ENCODE peak calls at places on chromosomes 16 and 17, in nine cellular contexts. One of them, this sample, is unnamed.

GRCh38 chr16:50152807-50153647 is at the start of gene TENT4B:
- DNase-seq in left cardiac atrium: peak; percentile 90
- DNase-seq in AG04450: peak; percentile 49
- DNase-seq in stimulated activated CD8-positive, alpha-beta memory T cell treated with anti-CD3 and anti-CD28 coated beads, Interleukin-4, amount 100 ng/mL, for 1 hour: peak; percentile 77
- DNase-seq in mammary epithelial cell: peak; percentile 79
- DNase-seq in NCI-H2107: peak; percentile 51
- DNase-seq in foreskin keratinocyte: peak; percentile 80
- DNase-seq in stimulated activated CD4-positive, alpha-beta T cell treated with anti-CD3 and anti-CD28 coated beads, Interleukin-15, amount 100 ng/mL, for 24 hours: peak; percentile 89
- DNase-seq in neural progenitor cell: peak; percentile 92
- DNase-seq in this sample: peak; percentile 74

GRCh38 chr16:66049865-66050264 is 316.6 kb upstream of the CDH5 start:
- DNase-seq in foreskin keratinocyte: no peak
- DNase-seq in NCI-H2107: no peak
- DNase-seq in AG04450: no peak
- DNase-seq in mammary epithelial cell: no peak
- DNase-seq in left cardiac atrium: no peak
- DNase-seq in stimulated activated CD8-positive, alpha-beta memory T cell treated with anti-CD3 and anti-CD28 coated beads, Interleukin-4, amount 100 ng/mL, for 1 hour: no peak
- DNase-seq in neural progenitor cell: no peak
- DNase-seq in stimulated activated CD4-positive, alpha-beta T cell treated with anti-CD3 and anti-CD28 coated beads, Interleukin-15, amount 100 ng/mL, for 24 hours: no peak
- DNase-seq in this sample: no peak

GRCh38 chr17:31390748-31391495 is 553 bp upstream of the RAB11FIP4 start:
- DNase-seq in left cardiac atrium: no peak
- DNase-seq in foreskin keratinocyte: no peak
- DNase-seq in NCI-H2107: no peak
- DNase-seq in stimulated activated CD8-positive, alpha-beta memory T cell treated with anti-CD3 and anti-CD28 coated beads, Interleukin-4, amount 100 ng/mL, for 1 hour: no peak
- DNase-seq in AG04450: no peak
- DNase-seq in mammary epithelial cell: no peak
- DNase-seq in stimulated activated CD4-positive, alpha-beta T cell treated with anti-CD3 and anti-CD28 coated beads, Interleukin-15, amount 100 ng/mL, for 24 hours: peak; percentile 9
- DNase-seq in neural progenitor cell: peak; percentile 37
- DNase-seq in this sample: no peak

GRCh38 chr17:6470751-6471521 is 26.7 kb downstream of the PIMREG start:
- DNase-seq in stimulated activated CD4-positive, alpha-beta T cell treated with anti-CD3 and anti-CD28 coated beads, Interleukin-15, amount 100 ng/mL, for 24 hours: no peak
- DNase-seq in neural progenitor cell: no peak
- DNase-seq in stimulated activated CD8-positive, alpha-beta memory T cell treated with anti-CD3 and anti-CD28 coated beads, Interleukin-4, amount 100 ng/mL, for 1 hour: no peak
- DNase-seq in foreskin keratinocyte: no peak
- DNase-seq in AG04450: no peak
- DNase-seq in left cardiac atrium: no peak
- DNase-seq in NCI-H2107: no peak
- DNase-seq in mammary epithelial cell: no peak
- DNase-seq in this sample: no peak

GRCh38 chr17:69654981-69655581 is 240.6 kb downstream of the MAP2K6 start:
- DNase-seq in foreskin keratinocyte: peak; percentile 63
- DNase-seq in stimulated activated CD4-positive, alpha-beta T cell treated with anti-CD3 and anti-CD28 coated beads, Interleukin-15, amount 100 ng/mL, for 24 hours: no peak
- DNase-seq in left cardiac atrium: no peak
- DNase-seq in mammary epithelial cell: peak; percentile 72
- DNase-seq in AG04450: peak; percentile 83
- DNase-seq in stimulated activated CD8-positive, alpha-beta memory T cell treated with anti-CD3 and anti-CD28 coated beads, Interleukin-4, amount 100 ng/mL, for 1 hour: no peak
- DNase-seq in neural progenitor cell: no peak
- DNase-seq in NCI-H2107: no peak
- DNase-seq in this sample: no peak

GRCh38 chr16:914453-914852 is 56.3 kb downstream of the LMF1 start:
- DNase-seq in AG04450: no peak
- DNase-seq in NCI-H2107: no peak
- DNase-seq in neural progenitor cell: no peak
- DNase-seq in foreskin keratinocyte: no peak
- DNase-seq in stimulated activated CD4-positive, alpha-beta T cell treated with anti-CD3 and anti-CD28 coated beads, Interleukin-15, amount 100 ng/mL, for 24 hours: no peak
- DNase-seq in mammary epithelial cell: peak; percentile 21
- DNase-seq in stimulated activated CD8-positive, alpha-beta memory T cell treated with anti-CD3 and anti-CD28 coated beads, Interleukin-4, amount 100 ng/mL, for 1 hour: no peak
- DNase-seq in left cardiac atrium: no peak
- DNase-seq in this sample: no peak

GRCh38 chr17:41499714-41500113 is 5.7 kb downstream of the KRT13 start:
- DNase-seq in left cardiac atrium: no peak
- DNase-seq in stimulated activated CD8-positive, alpha-beta memory T cell treated with anti-CD3 and anti-CD28 coated beads, Interleukin-4, amount 100 ng/mL, for 1 hour: no peak
- DNase-seq in neural progenitor cell: no peak
- DNase-seq in foreskin keratinocyte: no peak
- DNase-seq in AG04450: no peak
- DNase-seq in NCI-H2107: no peak
- DNase-seq in stimulated activated CD4-positive, alpha-beta T cell treated with anti-CD3 and anti-CD28 coated beads, Interleukin-15, amount 100 ng/mL, for 24 hours: no peak
- DNase-seq in mammary epithelial cell: no peak
- DNase-seq in this sample: no peak

GRCh38 chr17:34917381-34917780 is 43.9 kb downstream of the CCT6B start:
- DNase-seq in stimulated activated CD8-positive, alpha-beta memory T cell treated with anti-CD3 and anti-CD28 coated beads, Interleukin-4, amount 100 ng/mL, for 1 hour: no peak
- DNase-seq in mammary epithelial cell: no peak
- DNase-seq in foreskin keratinocyte: no peak
- DNase-seq in NCI-H2107: no peak
- DNase-seq in AG04450: no peak
- DNase-seq in left cardiac atrium: no peak
- DNase-seq in neural progenitor cell: no peak
- DNase-seq in stimulated activated CD4-positive, alpha-beta T cell treated with anti-CD3 and anti-CD28 coated beads, Interleukin-15, amount 100 ng/mL, for 24 hours: no peak
- DNase-seq in this sample: no peak

GRCh38 chr17:80101946-80102706 is 745 bp downstream of the GAA start:
- DNase-seq in neural progenitor cell: peak; percentile 61
- DNase-seq in left cardiac atrium: no peak
- DNase-seq in NCI-H2107: no peak
- DNase-seq in AG04450: no peak
- DNase-seq in stimulated activated CD8-positive, alpha-beta memory T cell treated with anti-CD3 and anti-CD28 coated beads, Interleukin-4, amount 100 ng/mL, for 1 hour: no peak
- DNase-seq in mammary epithelial cell: peak; percentile 27
- DNase-seq in stimulated activated CD4-positive, alpha-beta T cell treated with anti-CD3 and anti-CD28 coated beads, Interleukin-15, amount 100 ng/mL, for 24 hours: no peak
- DNase-seq in foreskin keratinocyte: peak; percentile 15
- DNase-seq in this sample: no peak

GRCh38 chr16:50520451-50521245 is 27.5 kb upstream of the NKD1 start:
- DNase-seq in mammary epithelial cell: no peak
- DNase-seq in NCI-H2107: no peak
- DNase-seq in left cardiac atrium: no peak
- DNase-seq in AG04450: no peak
- DNase-seq in foreskin keratinocyte: no peak
- DNase-seq in stimulated activated CD4-positive, alpha-beta T cell treated with anti-CD3 and anti-CD28 coated beads, Interleukin-15, amount 100 ng/mL, for 24 hours: no peak
- DNase-seq in stimulated activated CD8-positive, alpha-beta memory T cell treated with anti-CD3 and anti-CD28 coated beads, Interleukin-4, amount 100 ng/mL, for 1 hour: no peak
- DNase-seq in neural progenitor cell: no peak
- DNase-seq in this sample: no peak

GRCh38 chr17:57946798-57947358 is 8.3 kb downstream of the CUEDC1 start:
- DNase-seq in left cardiac atrium: no peak
- DNase-seq in neural progenitor cell: no peak
- DNase-seq in stimulated activated CD4-positive, alpha-beta T cell treated with anti-CD3 and anti-CD28 coated beads, Interleukin-15, amount 100 ng/mL, for 24 hours: no peak
- DNase-seq in mammary epithelial cell: peak; percentile 69
- DNase-seq in NCI-H2107: peak; percentile 70
- DNase-seq in stimulated activated CD8-positive, alpha-beta memory T cell treated with anti-CD3 and anti-CD28 coated beads, Interleukin-4, amount 100 ng/mL, for 1 hour: peak; percentile 9
- DNase-seq in foreskin keratinocyte: peak; percentile 89
- DNase-seq in AG04450: peak; percentile 55
- DNase-seq in this sample: no peak

GRCh38 chr16:68332411-68333121 is 21.7 kb downstream of the PRMT7 start:
- DNase-seq in neural progenitor cell: no peak
- DNase-seq in foreskin keratinocyte: no peak
- DNase-seq in mammary epithelial cell: no peak
- DNase-seq in stimulated activated CD8-positive, alpha-beta memory T cell treated with anti-CD3 and anti-CD28 coated beads, Interleukin-4, amount 100 ng/mL, for 1 hour: no peak
- DNase-seq in stimulated activated CD4-positive, alpha-beta T cell treated with anti-CD3 and anti-CD28 coated beads, Interleukin-15, amount 100 ng/mL, for 24 hours: no peak
- DNase-seq in left cardiac atrium: no peak
- DNase-seq in AG04450: peak; percentile 8
- DNase-seq in NCI-H2107: no peak
- DNase-seq in this sample: no peak

GRCh38 chr16:31129568-31130335 is 5.8 kb downstream of the PRSS8 start:
- DNase-seq in stimulated activated CD4-positive, alpha-beta T cell treated with anti-CD3 and anti-CD28 coated beads, Interleukin-15, amount 100 ng/mL, for 24 hours: no peak
- DNase-seq in foreskin keratinocyte: no peak
- DNase-seq in AG04450: no peak
- DNase-seq in NCI-H2107: no peak
- DNase-seq in mammary epithelial cell: peak; percentile 19
- DNase-seq in left cardiac atrium: peak; percentile 81
- DNase-seq in stimulated activated CD8-positive, alpha-beta memory T cell treated with anti-CD3 and anti-CD28 coated beads, Interleukin-4, amount 100 ng/mL, for 1 hour: no peak
- DNase-seq in neural progenitor cell: no peak
- DNase-seq in this sample: no peak

GRCh38 chr17:40361063-40361924 is 3.2 kb downstream of the GJD3 start:
- DNase-seq in AG04450: no peak
- DNase-seq in mammary epithelial cell: no peak
- DNase-seq in left cardiac atrium: peak; percentile 10
- DNase-seq in stimulated activated CD4-positive, alpha-beta T cell treated with anti-CD3 and anti-CD28 coated beads, Interleukin-15, amount 100 ng/mL, for 24 hours: no peak
- DNase-seq in NCI-H2107: no peak
- DNase-seq in neural progenitor cell: no peak
- DNase-seq in foreskin keratinocyte: no peak
- DNase-seq in stimulated activated CD8-positive, alpha-beta memory T cell treated with anti-CD3 and anti-CD28 coated beads, Interleukin-4, amount 100 ng/mL, for 1 hour: no peak
- DNase-seq in this sample: no peak

GRCh38 chr17:31400481-31400950 is 9.0 kb downstream of the RAB11FIP4 start:
- DNase-seq in mammary epithelial cell: no peak
- DNase-seq in left cardiac atrium: no peak
- DNase-seq in foreskin keratinocyte: no peak
- DNase-seq in neural progenitor cell: no peak
- DNase-seq in NCI-H2107: no peak
- DNase-seq in stimulated activated CD4-positive, alpha-beta T cell treated with anti-CD3 and anti-CD28 coated beads, Interleukin-15, amount 100 ng/mL, for 24 hours: no peak
- DNase-seq in AG04450: no peak
- DNase-seq in stimulated activated CD8-positive, alpha-beta memory T cell treated with anti-CD3 and anti-CD28 coated beads, Interleukin-4, amount 100 ng/mL, for 1 hour: no peak
- DNase-seq in this sample: no peak

GRCh38 chr16:58684001-58684353 is 593 bp downstream of the SLC38A7 start:
- DNase-seq in NCI-H2107: no peak
- DNase-seq in mammary epithelial cell: peak; percentile 15
- DNase-seq in AG04450: no peak
- DNase-seq in stimulated activated CD8-positive, alpha-beta memory T cell treated with anti-CD3 and anti-CD28 coated beads, Interleukin-4, amount 100 ng/mL, for 1 hour: no peak
- DNase-seq in stimulated activated CD4-positive, alpha-beta T cell treated with anti-CD3 and anti-CD28 coated beads, Interleukin-15, amount 100 ng/mL, for 24 hours: no peak
- DNase-seq in neural progenitor cell: no peak
- DNase-seq in left cardiac atrium: peak; percentile 30
- DNase-seq in foreskin keratinocyte: peak; percentile 15
- DNase-seq in this sample: no peak

GRCh38 chr17:57622886-57623433 is 122.1 kb downstream of the CCDC182 start:
- DNase-seq in mammary epithelial cell: peak; percentile 16
- DNase-seq in NCI-H2107: no peak
- DNase-seq in stimulated activated CD4-positive, alpha-beta T cell treated with anti-CD3 and anti-CD28 coated beads, Interleukin-15, amount 100 ng/mL, for 24 hours: peak; percentile 48
- DNase-seq in foreskin keratinocyte: peak; percentile 39
- DNase-seq in AG04450: no peak
- DNase-seq in left cardiac atrium: peak; percentile 57
- DNase-seq in stimulated activated CD8-positive, alpha-beta memory T cell treated with anti-CD3 and anti-CD28 coated beads, Interleukin-4, amount 100 ng/mL, for 1 hour: no peak
- DNase-seq in neural progenitor cell: no peak
- DNase-seq in this sample: no peak

GRCh38 chr17:7549401-7550055 is 670 bp downstream of the TNFSF12 start:
- DNase-seq in AG04450: no peak
- DNase-seq in mammary epithelial cell: no peak
- DNase-seq in left cardiac atrium: peak; percentile 34
- DNase-seq in stimulated activated CD4-positive, alpha-beta T cell treated with anti-CD3 and anti-CD28 coated beads, Interleukin-15, amount 100 ng/mL, for 24 hours: peak; percentile 58
- DNase-seq in neural progenitor cell: no peak
- DNase-seq in stimulated activated CD8-positive, alpha-beta memory T cell treated with anti-CD3 and anti-CD28 coated beads, Interleukin-4, amount 100 ng/mL, for 1 hour: no peak
- DNase-seq in NCI-H2107: no peak
- DNase-seq in foreskin keratinocyte: no peak
- DNase-seq in this sample: no peak

GRCh38 chr17:61729690-61730268 is 133.5 kb downstream of the BRIP1 start:
- DNase-seq in foreskin keratinocyte: no peak
- DNase-seq in AG04450: no peak
- DNase-seq in stimulated activated CD4-positive, alpha-beta T cell treated with anti-CD3 and anti-CD28 coated beads, Interleukin-15, amount 100 ng/mL, for 24 hours: no peak
- DNase-seq in neural progenitor cell: no peak
- DNase-seq in NCI-H2107: no peak
- DNase-seq in mammary epithelial cell: no peak
- DNase-seq in left cardiac atrium: no peak
- DNase-seq in stimulated activated CD8-positive, alpha-beta memory T cell treated with anti-CD3 and anti-CD28 coated beads, Interleukin-4, amount 100 ng/mL, for 1 hour: no peak
- DNase-seq in this sample: no peak

GRCh38 chr17:8101721-8102120 is 14.2 kb upstream of the ALOX12B start:
- DNase-seq in left cardiac atrium: no peak
- DNase-seq in mammary epithelial cell: no peak
- DNase-seq in AG04450: no peak
- DNase-seq in neural progenitor cell: no peak
- DNase-seq in stimulated activated CD8-positive, alpha-beta memory T cell treated with anti-CD3 and anti-CD28 coated beads, Interleukin-4, amount 100 ng/mL, for 1 hour: no peak
- DNase-seq in foreskin keratinocyte: no peak
- DNase-seq in stimulated activated CD4-positive, alpha-beta T cell treated with anti-CD3 and anti-CD28 coated beads, Interleukin-15, amount 100 ng/mL, for 24 hours: no peak
- DNase-seq in NCI-H2107: no peak
- DNase-seq in this sample: no peak

GRCh38 chr17:45287526-45288264 is 25.8 kb upstream of the SPATA32 start:
- DNase-seq in mammary epithelial cell: no peak
- DNase-seq in left cardiac atrium: no peak
- DNase-seq in neural progenitor cell: no peak
- DNase-seq in stimulated activated CD4-positive, alpha-beta T cell treated with anti-CD3 and anti-CD28 coated beads, Interleukin-15, amount 100 ng/mL, for 24 hours: no peak
- DNase-seq in AG04450: no peak
- DNase-seq in foreskin keratinocyte: no peak
- DNase-seq in stimulated activated CD8-positive, alpha-beta memory T cell treated with anti-CD3 and anti-CD28 coated beads, Interleukin-4, amount 100 ng/mL, for 1 hour: no peak
- DNase-seq in NCI-H2107: peak; percentile 31
- DNase-seq in this sample: peak; percentile 77

GRCh38 chr16:1309888-1310831 is 724 bp downstream of the UBE2I start:
- DNase-seq in stimulated activated CD4-positive, alpha-beta T cell treated with anti-CD3 and anti-CD28 coated beads, Interleukin-15, amount 100 ng/mL, for 24 hours: peak; percentile 69
- DNase-seq in left cardiac atrium: peak; percentile 64
- DNase-seq in NCI-H2107: no peak
- DNase-seq in neural progenitor cell: no peak
- DNase-seq in stimulated activated CD8-positive, alpha-beta memory T cell treated with anti-CD3 and anti-CD28 coated beads, Interleukin-4, amount 100 ng/mL, for 1 hour: no peak
- DNase-seq in foreskin keratinocyte: no peak
- DNase-seq in AG04450: no peak
- DNase-seq in mammary epithelial cell: peak; percentile 32
- DNase-seq in this sample: no peak

This sample was measured in NCI-H2171.